ENCODE peak calls at places on chromosomes 12 and 14, in seven cellular contexts. One of them, this sample, is unnamed.

GRCh38 chr12:51218607-51219161 is 822 bp upstream of the POU6F1 start:
- DNase-seq in A172: no peak
- DNase-seq in stimulated activated naive CD4-positive, alpha-beta T cell: no peak
- DNase-seq in posterior vena cava: peak
- DNase-seq in NCI-H748 treated with DMSO at 0.1 percent for 48 hours: no peak
- DNase-seq in activated CD4-positive, CD25-positive, alpha-beta regulatory T cell: no peak
- DNase-seq in WTC11: peak
- DNase-seq in this sample: peak

GRCh38 chr14:22333408-22334274 is 255.4 kb downstream of the DAD1 start:
- DNase-seq in WTC11: no peak
- DNase-seq in activated CD4-positive, CD25-positive, alpha-beta regulatory T cell: no peak
- DNase-seq in stimulated activated naive CD4-positive, alpha-beta T cell: no peak
- DNase-seq in NCI-H748 treated with DMSO at 0.1 percent for 48 hours: no peak
- DNase-seq in posterior vena cava: no peak
- DNase-seq in A172: peak
- DNase-seq in this sample: peak

GRCh38 chr14:30420489-30420888 is 138.5 kb upstream of the G2E3 start:
- DNase-seq in A172: no peak
- DNase-seq in posterior vena cava: no peak
- DNase-seq in WTC11: no peak
- DNase-seq in stimulated activated naive CD4-positive, alpha-beta T cell: no peak
- DNase-seq in NCI-H748 treated with DMSO at 0.1 percent for 48 hours: no peak
- DNase-seq in activated CD4-positive, CD25-positive, alpha-beta regulatory T cell: no peak
- DNase-seq in this sample: no peak

GRCh38 chr12:111685322-111685810 is 390 bp downstream of the BRAP start:
- DNase-seq in posterior vena cava: no peak
- DNase-seq in WTC11: no peak
- DNase-seq in NCI-H748 treated with DMSO at 0.1 percent for 48 hours: no peak
- DNase-seq in A172: peak
- DNase-seq in activated CD4-positive, CD25-positive, alpha-beta regulatory T cell: no peak
- DNase-seq in stimulated activated naive CD4-positive, alpha-beta T cell: no peak
- DNase-seq in this sample: no peak

GRCh38 chr12:7123806-7124519 is 4.7 kb downstream of the RBP5 start:
- DNase-seq in activated CD4-positive, CD25-positive, alpha-beta regulatory T cell: no peak
- DNase-seq in A172: no peak
- DNase-seq in posterior vena cava: no peak
- DNase-seq in WTC11: no peak
- DNase-seq in NCI-H748 treated with DMSO at 0.1 percent for 48 hours: no peak
- DNase-seq in stimulated activated naive CD4-positive, alpha-beta T cell: no peak
- DNase-seq in this sample: no peak

GRCh38 chr12:54197037-54197909 is 8.5 kb upstream of the SMUG1 start:
- DNase-seq in stimulated activated naive CD4-positive, alpha-beta T cell: no peak
- DNase-seq in posterior vena cava: no peak
- DNase-seq in A172: peak
- DNase-seq in activated CD4-positive, CD25-positive, alpha-beta regulatory T cell: no peak
- DNase-seq in NCI-H748 treated with DMSO at 0.1 percent for 48 hours: no peak
- DNase-seq in WTC11: peak
- DNase-seq in this sample: no peak

GRCh38 chr12:31759621-31760459 is 31.0 kb upstream of the AMN1 start:
- DNase-seq in posterior vena cava: no peak
- DNase-seq in A172: no peak
- DNase-seq in NCI-H748 treated with DMSO at 0.1 percent for 48 hours: no peak
- DNase-seq in stimulated activated naive CD4-positive, alpha-beta T cell: no peak
- DNase-seq in WTC11: no peak
- DNase-seq in activated CD4-positive, CD25-positive, alpha-beta regulatory T cell: no peak
- DNase-seq in this sample: no peak

GRCh38 chr12:79420146-79420618 is 270.6 kb downstream of the PAWR start:
- DNase-seq in NCI-H748 treated with DMSO at 0.1 percent for 48 hours: peak
- DNase-seq in stimulated activated naive CD4-positive, alpha-beta T cell: no peak
- DNase-seq in A172: peak
- DNase-seq in WTC11: no peak
- DNase-seq in posterior vena cava: no peak
- DNase-seq in activated CD4-positive, CD25-positive, alpha-beta regulatory T cell: no peak
- DNase-seq in this sample: peak

GRCh38 chr12:12784911-12785814 is at the start of gene APOLD1:
- DNase-seq in A172: peak
- DNase-seq in posterior vena cava: no peak
- DNase-seq in stimulated activated naive CD4-positive, alpha-beta T cell: no peak
- DNase-seq in NCI-H748 treated with DMSO at 0.1 percent for 48 hours: no peak
- DNase-seq in activated CD4-positive, CD25-positive, alpha-beta regulatory T cell: no peak
- DNase-seq in WTC11: peak
- DNase-seq in this sample: no peak

GRCh38 chr12:45464699-45465098 is 248.8 kb downstream of the ANO6 start:
- DNase-seq in activated CD4-positive, CD25-positive, alpha-beta regulatory T cell: no peak
- DNase-seq in WTC11: peak
- DNase-seq in NCI-H748 treated with DMSO at 0.1 percent for 48 hours: no peak
- DNase-seq in A172: peak
- DNase-seq in posterior vena cava: no peak
- DNase-seq in stimulated activated naive CD4-positive, alpha-beta T cell: no peak
- DNase-seq in this sample: peak

GRCh38 chr12:68871396-68871795 is 61.6 kb downstream of the CPM start:
- DNase-seq in NCI-H748 treated with DMSO at 0.1 percent for 48 hours: no peak
- DNase-seq in activated CD4-positive, CD25-positive, alpha-beta regulatory T cell: no peak
- DNase-seq in posterior vena cava: no peak
- DNase-seq in WTC11: no peak
- DNase-seq in A172: no peak
- DNase-seq in stimulated activated naive CD4-positive, alpha-beta T cell: no peak
- DNase-seq in this sample: no peak

GRCh38 chr14:99286761-99287160 is 14.8 kb upstream of the BCL11B start:
- DNase-seq in A172: no peak
- DNase-seq in posterior vena cava: no peak
- DNase-seq in NCI-H748 treated with DMSO at 0.1 percent for 48 hours: no peak
- DNase-seq in activated CD4-positive, CD25-positive, alpha-beta regulatory T cell: no peak
- DNase-seq in WTC11: no peak
- DNase-seq in stimulated activated naive CD4-positive, alpha-beta T cell: no peak
- DNase-seq in this sample: no peak